ENCODE peak calls at places on chromosomes 11 and 22, in five cellular contexts. X, U, M, H and C are unnamed samples.

GRCh38 chr11:69442807-69443137 is 38.7 kb upstream of the LINC01488 start:
- DNase-seq in H (peak; percentile 83), X (peak; percentile 44), U (peak; percentile 60), M (no peak), C (no peak)

GRCh38 chr22:49761836-49762235 is 65.8 kb downstream of the BRD1 start:
- DNase-seq in H (no peak), M (no peak), X (no peak), U (no peak), C (no peak)

GRCh38 chr22:22556578-22556977 is 2.5 kb downstream of the PRAME start:
- DNase-seq in U (no peak), X (no peak), M (no peak), H (no peak), C (no peak)

GRCh38 chr11:914747-915493 is 4.3 kb upstream of the CHID1 start:
- DNase-seq in X (no peak), M (peak; percentile 67), U (no peak), H (no peak), C (peak; percentile 84)

GRCh38 chr22:41197808-41198585 is 7.1 kb upstream of the L3MBTL2 start:
- DNase-seq in M (no peak), U (no peak), H (peak; percentile 82), X (peak; percentile 40), C (no peak)

GRCh38 chr11:57515332-57516060 is at the start of gene SLC43A1:
- DNase-seq in X (peak; percentile 80), M (peak; percentile 61), U (peak; percentile 59), H (peak; percentile 88), C (peak; percentile 70)

GRCh38 chr22:39723899-39724351 is 153.4 kb downstream of the CACNA1I start:
- DNase-seq in U (peak; percentile 50), M (no peak), H (no peak), X (no peak), C (no peak)

GRCh38 chr11:36467913-36468312 is 42.2 kb downstream of the TRAF6 start:
- DNase-seq in U (no peak), H (no peak), X (no peak), M (no peak), C (no peak)

GRCh38 chr22:49725516-49725915 is 102.2 kb downstream of the BRD1 start:
- DNase-seq in M (no peak), U (no peak), H (peak; percentile 69), X (no peak), C (peak; percentile 28)

GRCh38 chr11:13309156-13309555 is 31.6 kb downstream of the BMAL1 start:
- DNase-seq in U (no peak), X (no peak), M (no peak), H (no peak), C (no peak)

DNA sequence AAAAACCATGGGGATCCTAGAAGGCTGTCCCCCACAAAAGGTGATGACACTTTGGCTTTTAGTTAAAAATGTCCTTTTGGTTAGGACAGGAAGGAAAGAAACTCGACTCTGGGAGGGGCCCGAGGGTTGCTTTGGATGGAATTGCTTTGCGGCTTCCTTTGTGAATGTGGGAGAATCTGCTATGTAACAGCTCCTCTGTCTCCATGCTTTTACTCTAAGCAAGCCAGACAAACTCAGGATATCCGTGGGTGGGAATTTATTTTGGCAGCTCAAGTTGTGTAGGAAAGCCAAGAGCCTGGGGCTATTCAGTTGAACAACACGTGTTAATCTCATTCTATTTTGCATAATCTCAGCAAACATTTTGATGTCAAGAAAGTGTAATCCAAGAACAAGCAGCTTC is 454.9 kb downstream of the INSC start:
- DNase-seq in H (no peak), M (no peak), U (no peak), X (no peak), C (peak; percentile 58)
- H3K27ac ChIP-seq in H (no peak overlapping the region), M (no peak overlapping the region), U (no peak overlapping the region), X (no peak overlapping the region), C (no peak overlapping the region)

DNA sequence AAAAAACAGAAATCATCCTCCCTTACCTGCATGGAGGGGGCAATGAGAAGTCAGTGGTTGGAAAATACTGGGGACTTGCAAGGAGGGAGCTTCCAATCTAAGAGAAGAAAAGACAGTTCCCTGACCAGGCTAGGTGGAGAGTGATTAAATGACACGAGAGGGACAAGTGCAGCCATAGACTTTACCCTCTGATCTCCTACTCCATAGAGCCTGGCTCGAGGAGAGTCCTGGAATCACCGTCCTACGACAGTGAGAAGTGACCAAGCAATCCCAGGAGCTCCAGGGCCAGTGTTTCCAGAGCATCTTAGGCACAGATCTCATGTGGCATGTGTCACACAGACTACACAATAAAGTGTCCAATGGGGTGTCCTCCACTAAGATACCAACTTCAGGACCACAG is 25.7 kb downstream of the MYH9 start:
- DNase-seq in H (no peak), U (no peak), M (no peak), X (no peak), C (no peak)
- H3K4me1 ChIP-seq in H (peaks cover 73% of the 10 kb centered on the region), U (peaks cover 69% of the 10 kb centered on the region), M (peaks cover 98% of the 10 kb centered on the region), X (peaks cover 98% of the 10 kb centered on the region), C (peaks cover 100% of the 10 kb centered on the region)

GRCh38 chr11:119572481-119573424 is 149.8 kb upstream of the THY1 start:
- DNase-seq in H (no peak), X (no peak), M (no peak), U (no peak), C (no peak)
- TF ChIP-seq CTCF in H (no peak), X (no peak), M (no peak), U (no peak), C (no peak)

DNA sequence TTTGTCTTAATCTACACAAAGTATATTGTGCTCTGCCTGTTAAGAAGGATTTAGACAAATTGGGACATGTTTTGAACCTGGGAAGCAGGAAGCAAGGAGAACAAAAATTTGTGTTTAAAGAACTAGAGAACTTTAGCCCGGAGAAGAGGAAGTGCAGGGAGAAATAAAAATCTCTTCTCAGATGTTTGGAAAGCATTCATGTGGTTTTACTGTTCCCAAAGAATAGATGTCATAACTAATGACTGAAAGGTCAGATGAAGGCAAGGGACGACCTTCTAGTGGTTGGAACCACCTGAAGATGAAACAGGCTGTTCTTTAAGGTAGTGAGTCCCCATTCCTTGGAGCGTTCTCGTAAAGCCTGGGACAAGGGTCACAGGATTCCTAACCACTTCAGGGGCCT is 38.3 kb downstream of the IRAG1 start:
- DNase-seq in U (no peak), X (no peak), M (no peak), H (no peak), C (no peak)
- H3K27ac ChIP-seq in U (peak overlapping the region; percentile 98), X (no peak overlapping the region), M (peak overlapping the region; percentile 36), H (peak overlapping the region; percentile 30), C (peak overlapping the region; percentile 45)

GRCh38 chr11:63840356-63841060 is 1.6 kb downstream of the MARK2 start:
- DNase-seq in X (no peak), M (no peak), H (no peak), U (no peak), C (no peak)

GRCh38 chr11:63837719-63838118 is 1.2 kb upstream of the MARK2 start:
- DNase-seq in U (no peak), M (no peak), X (no peak), H (peak; percentile 53), C (no peak)

GRCh38 chr11:63839508-63840355 is 822 bp downstream of the MARK2 start:
- DNase-seq in H (peak; percentile 87), X (peak; percentile 49), U (no peak), M (peak; percentile 24), C (no peak)

GRCh38 chr11:63838150-63838681 is 694 bp upstream of the MARK2 start:
- DNase-seq in X (no peak), M (no peak), H (peak; percentile 86), U (no peak), C (no peak)

GRCh38 chr11:63838682-63839507 is at the start of gene MARK2:
- DNase-seq in M (peak; percentile 99), U (peak; percentile 96), H (peak; percentile 99), X (peak; percentile 99), C (peak; percentile 97)
- H3K4me1 ChIP-seq in M (peaks cover 51% of the 10 kb centered on the region), U (peaks cover 11% of the 10 kb centered on the region), H (peaks cover 25% of the 10 kb centered on the region), X (peaks cover 53% of the 10 kb centered on the region), C (no peaks in the 10 kb centered on the region)

GRCh38 chr11:115848080-115848479 is 343.9 kb upstream of the CADM1 start:
- DNase-seq in U (no peak), X (no peak), H (no peak), M (no peak), C (no peak)
- TF ChIP-seq CTCF in U (no peak), X (no peak), H (no peak), M (no peak), C (no peak)

DNA sequence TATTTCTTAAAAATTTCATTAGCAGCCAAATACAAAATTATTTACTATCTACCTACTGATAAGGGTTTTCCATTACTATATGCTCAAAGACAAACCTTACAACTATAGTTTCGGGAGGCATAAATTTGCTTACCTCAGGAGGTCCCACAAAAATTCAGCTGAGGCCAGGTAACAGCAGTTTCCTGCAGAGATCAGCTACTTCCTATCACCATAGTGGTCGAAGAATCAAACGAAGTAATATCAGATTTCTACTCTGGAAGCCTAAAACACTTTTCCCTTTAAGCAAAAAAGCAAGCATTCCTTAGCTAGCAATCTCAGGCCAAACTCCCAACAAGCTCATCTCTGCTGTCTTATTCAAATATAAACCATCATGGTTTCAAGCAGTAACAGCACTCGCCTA is 3.1 kb downstream of the NAP1L4 start:
- DNase-seq in X (no peak), M (no peak), U (peak; percentile 33), H (no peak), C (no peak)
- H3K27ac ChIP-seq in X (peak overlapping the region; percentile 19), M (peak overlapping the region; percentile 98), U (peak overlapping the region; percentile 28), H (peak overlapping the region; percentile 8), C (no peak overlapping the region)

DNA sequence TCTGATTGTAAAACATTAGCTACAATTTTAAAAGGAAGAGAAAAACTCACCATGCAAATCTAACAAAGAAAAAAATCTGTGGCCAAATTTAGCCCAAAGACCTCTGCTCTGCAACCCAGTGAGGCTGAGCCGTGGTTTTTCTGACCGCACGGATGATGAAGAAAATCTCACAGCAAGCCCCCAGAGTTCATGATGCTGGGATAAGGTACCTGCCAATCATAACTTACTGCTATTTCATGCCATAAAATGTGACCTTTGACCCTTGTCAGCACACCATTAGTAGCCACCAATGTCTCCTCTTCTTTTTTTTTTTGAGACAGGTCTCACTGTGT is 11.1 kb downstream of the CERK start:
- DNase-seq in H (no peak), U (no peak), M (no peak), X (no peak), C (no peak)
- H3K4me1 ChIP-seq in H (peaks cover 42% of the 10 kb centered on the region), U (peaks cover 14% of the 10 kb centered on the region), M (peaks cover 44% of the 10 kb centered on the region), X (peaks cover 65% of the 10 kb centered on the region), C (peaks cover 73% of the 10 kb centered on the region)